ENCODE peak calls at places on chromosomes 2 and 18, in eight cellular contexts. Y is heart right ventricle, W is adrenal gland, B is IMR-90, N is K562, R is PC-3, K is GM23248, S is heart left ventricle. P is an unnamed sample.

GRCh38 chr2:239305771-239306170 is 95.0 kb downstream of the HDAC4 start:
- DNase-seq in B (no peak), R (no peak), Y (no peak), K (no peak), W (peak; percentile 54), S (no peak), N (no peak), P (peak; percentile 71)

GRCh38 chr2:20113986-20114938 is 62.8 kb upstream of the LAPTM4A start:
- DNase-seq in S (no peak), N (no peak), W (no peak), Y (no peak), K (no peak), R (peak; percentile 47), B (no peak), P (no peak)

GRCh38 chr2:70566906-70567305 is 13.3 kb upstream of the TGFA start:
- DNase-seq in R (no peak), K (no peak), Y (no peak), B (no peak), W (no peak), N (no peak), S (no peak), P (no peak)

GRCh38 chr2:32715391-32715841 is 87.6 kb downstream of the TTC27 start:
- DNase-seq in W (no peak), B (peak; percentile 15), Y (no peak), N (no peak), K (no peak), S (no peak), R (no peak), P (no peak)

GRCh38 chr18:56748698-56749268 is 97.6 kb downstream of the WDR7 start:
- DNase-seq in N (peak; percentile 10), R (peak; percentile 63), Y (peak; percentile 6), K (peak; percentile 61), W (no peak), B (peak; percentile 57), S (no peak), P (no peak)

GRCh38 chr2:166463640-166464039 is 30.4 kb downstream of the SCN7A start:
- DNase-seq in B (no peak), K (no peak), Y (no peak), S (no peak), R (no peak), W (no peak), N (no peak), P (no peak)

GRCh38 chr2:11343626-11344341 is 652 bp downstream of the ROCK2 start:
- DNase-seq in W (peak; percentile 69), Y (peak; percentile 57), N (peak; percentile 44), B (peak; percentile 20), S (peak; percentile 66), R (peak; percentile 43), K (peak; percentile 55), P (peak; percentile 84)

GRCh38 chr2:239978381-239978780 is 46.8 kb downstream of the NDUFA10 start:
- DNase-seq in S (no peak), B (peak; percentile 15), Y (no peak), W (peak; percentile 77), K (peak; percentile 92), N (no peak), R (no peak), P (no peak)

GRCh38 chr2:104904889-104905288 is 51.0 kb downstream of the POU3F3 start:
- DNase-seq in W (no peak), Y (no peak), K (no peak), B (no peak), N (no peak), S (no peak), R (no peak), P (no peak)

GRCh38 chr2:229870903-229871650 is 50.7 kb downstream of the TRIP12 start:
- DNase-seq in B (peak; percentile 4), N (no peak), W (no peak), K (peak; percentile 13), S (no peak), Y (no peak), R (no peak), P (no peak)

GRCh38 chr18:45739848-45740247 is 15.9 kb downstream of the SLC14A1 start:
- DNase-seq in W (no peak), K (no peak), Y (no peak), S (no peak), R (no peak), B (no peak), N (no peak), P (no peak)

GRCh38 chr2:54709341-54709809 is 14.1 kb upstream of the EML6 start:
- DNase-seq in K (no peak), B (no peak), W (peak; percentile 66), S (no peak), N (no peak), Y (peak; percentile 20), R (no peak), P (peak; percentile 63)

GRCh38 chr2:217065695-217066405 is 206.0 kb upstream of the TNP1 start:
- DNase-seq in W (no peak), R (peak; percentile 96), N (no peak), B (peak; percentile 98), Y (no peak), S (no peak), K (peak; percentile 92), P (no peak)

GRCh38 chr2:66440692-66441091 is 5.8 kb downstream of the MEIS1 start:
- DNase-seq in W (peak; percentile 80), S (peak; percentile 27), B (no peak), K (peak; percentile 75), Y (no peak), N (no peak), R (no peak), P (peak; percentile 46)

GRCh38 chr2:9637330-9637729 is 6.5 kb upstream of the YWHAQ start:
- DNase-seq in R (peak; percentile 82), Y (no peak), W (no peak), B (peak; percentile 74), N (no peak), K (peak; percentile 79), S (no peak), P (no peak)

GRCh38 chr2:75324716-75325291 is 125.5 kb upstream of the TACR1 start:
- DNase-seq in W (no peak), Y (no peak), K (no peak), N (no peak), B (no peak), R (no peak), S (no peak), P (no peak)

DNA sequence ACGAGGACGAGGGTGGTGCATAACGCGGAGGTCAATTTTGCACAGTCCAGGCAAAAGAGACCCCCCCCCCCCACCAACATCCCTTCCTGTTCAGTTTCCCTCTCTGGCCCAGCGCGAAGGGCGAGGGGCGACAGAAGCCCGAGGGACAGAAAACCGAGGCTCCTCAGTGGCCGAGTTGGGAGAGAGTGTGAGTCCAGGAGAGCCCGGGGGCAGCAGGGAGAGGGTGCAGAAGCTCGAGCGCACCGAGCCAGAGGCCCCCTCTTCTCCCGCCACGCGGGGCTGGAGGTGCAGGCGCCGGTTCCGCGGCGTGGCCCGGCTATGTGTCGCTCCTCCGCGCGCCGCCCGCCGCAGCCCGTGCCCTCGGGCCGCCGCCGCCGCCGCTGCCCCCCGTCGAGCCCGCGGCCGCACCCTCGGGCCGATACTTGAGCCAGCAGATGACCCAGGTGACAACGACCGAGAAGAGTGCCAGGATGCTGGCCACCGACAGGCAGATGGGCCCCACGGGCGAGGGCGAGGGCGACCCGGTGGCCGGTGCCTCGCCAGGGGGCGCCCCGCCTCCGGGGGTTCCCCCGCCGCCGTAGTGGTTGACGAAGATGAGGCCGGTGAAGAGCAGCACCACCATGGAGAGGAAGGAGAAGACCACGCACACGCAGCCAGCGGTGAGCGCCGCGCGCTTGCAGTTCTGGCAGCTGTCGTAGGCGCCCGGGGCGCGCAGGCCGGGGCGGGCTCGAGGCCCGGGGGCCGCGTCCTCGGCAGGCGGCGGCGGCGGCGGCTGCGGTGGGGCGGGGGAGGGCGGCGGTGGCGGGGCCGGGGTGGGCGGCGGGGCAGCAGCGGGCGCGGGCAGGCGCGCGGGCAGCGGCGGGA is 20.1 kb upstream of the PAX3 start:
- DNase-seq in N (no peak), W (peak; percentile 69), R (no peak), K (peak; percentile 41), S (no peak), B (no peak), Y (no peak), P (peak; percentile 77)
- H3K4me3 ChIP-seq in N (no peak overlapping the region), W (no peak overlapping the region), R (peak overlapping the region; percentile 75), K (peak overlapping the region; percentile 66), S (peak overlapping the region; percentile 13), B (peak overlapping the region; percentile 12), Y (peak overlapping the region; percentile 53), P (peak overlapping the region; percentile 23)

GRCh38 chr2:8414946-8415869 is 266.6 kb upstream of the ID2 start:
- DNase-seq in B (no peak), K (no peak), S (no peak), N (no peak), Y (no peak), W (no peak), R (no peak), P (no peak)
- H3K27me3 ChIP-seq in B (no peaks in the 10 kb centered on the region), K (no peaks in the 10 kb centered on the region), S (no peaks in the 10 kb centered on the region), N (peaks cover 46% of the 10 kb centered on the region), Y (no peaks in the 10 kb centered on the region), W (no peaks in the 10 kb centered on the region), R (no peaks in the 10 kb centered on the region), P (no peaks in the 10 kb centered on the region)

GRCh38 chr18:62982600-62983251 is 267.4 kb downstream of the PHLPP1 start:
- DNase-seq in N (peak; percentile 39), R (peak; percentile 62), S (peak; percentile 56), W (peak; percentile 82), Y (peak; percentile 61), K (peak; percentile 57), B (peak; percentile 63), P (peak; percentile 68)
- H3K4me3 ChIP-seq in N (no peak overlapping the region), R (no peak overlapping the region), S (no peak overlapping the region), W (no peak overlapping the region), Y (peak overlapping the region; percentile 42), K (peak overlapping the region; percentile 49), B (no peak overlapping the region), P (no peak overlapping the region)

DNA sequence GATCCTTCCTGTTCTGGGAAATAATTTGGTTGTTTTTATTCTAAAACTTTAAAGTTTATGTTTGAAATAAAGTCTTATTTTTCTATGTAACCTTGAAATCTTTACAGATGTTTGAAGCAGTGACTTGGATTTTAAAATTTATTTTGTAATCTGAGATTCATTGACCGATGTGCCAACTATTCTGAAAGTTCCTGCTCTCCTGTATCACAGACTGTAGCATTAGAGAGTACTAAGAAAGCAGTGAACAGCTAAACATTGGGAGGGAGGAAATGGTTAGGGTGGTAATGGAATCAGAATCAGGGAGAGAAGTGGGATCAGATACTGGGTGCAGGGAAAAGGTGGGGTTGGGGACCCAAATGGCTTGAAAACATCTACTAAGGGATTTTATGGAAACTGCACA is 69.9 kb downstream of the CDC42EP3 start:
- DNase-seq in W (no peak), B (no peak), Y (no peak), R (no peak), N (no peak), S (no peak), K (no peak), P (no peak)
- H3K27me3 ChIP-seq in W (no peaks in the 10 kb centered on the region), B (no peaks in the 10 kb centered on the region), Y (no peaks in the 10 kb centered on the region), R (no peaks in the 10 kb centered on the region), N (no peaks in the 10 kb centered on the region), S (no peaks in the 10 kb centered on the region), K (no peaks in the 10 kb centered on the region), P (no peaks in the 10 kb centered on the region)

DNA sequence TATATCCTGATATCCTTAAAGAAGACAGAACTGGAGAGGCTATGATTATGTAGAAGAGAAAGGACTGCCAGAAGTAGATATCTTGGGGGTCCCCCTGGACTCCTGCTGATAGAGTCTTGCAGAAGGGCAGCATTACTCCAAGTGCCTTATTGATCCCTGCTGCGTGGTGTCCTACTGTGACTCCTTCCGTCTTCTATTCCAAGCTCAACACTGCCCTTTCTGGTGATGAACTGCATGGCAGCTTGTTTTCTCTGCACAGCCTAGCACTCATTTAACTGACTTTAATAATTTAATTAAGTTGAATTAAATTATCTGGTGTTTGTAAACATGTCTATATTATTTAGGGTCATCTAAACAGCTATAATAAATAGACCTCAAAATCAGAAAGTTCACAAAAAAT is 194.1 kb upstream of the DSEL start:
- DNase-seq in K (no peak), Y (no peak), B (no peak), S (no peak), N (no peak), W (no peak), R (peak; percentile 19), P (no peak)
- H3K4me3 ChIP-seq in K (no peak overlapping the region), Y (no peak overlapping the region), B (no peak overlapping the region), S (no peak overlapping the region), N (no peak overlapping the region), W (no peak overlapping the region), R (no peak overlapping the region), P (no peak overlapping the region)

GRCh38 chr2:27262379-27263286 is at the start of gene SLC30A3:
- DNase-seq in B (no peak), K (peak; percentile 69), W (peak; percentile 60), R (no peak), S (peak; percentile 73), N (peak; percentile 99), Y (peak; percentile 68), P (peak; percentile 89)
- H3K27me3 ChIP-seq in B (peaks cover 84% of the 10 kb centered on the region), K (peaks cover 72% of the 10 kb centered on the region), W (peaks cover 7% of the 10 kb centered on the region), R (peaks cover 54% of the 10 kb centered on the region), S (peaks cover 21% of the 10 kb centered on the region), N (peaks cover 43% of the 10 kb centered on the region), Y (peaks cover 73% of the 10 kb centered on the region), P (no peaks in the 10 kb centered on the region)

P was measured in aorta.